ENCODE peak calls at places on chromosomes 5 and 9, in five cellular contexts. One of them, this sample, is unnamed.
A peak's percentile ranks its signal among the peaks of the same experiment; 100 is the strongest.

GRCh38 chr5:102583663-102584062 is 84.9 kb upstream of the SLCO6A1 start:
- DNase-seq in NT2/D1: no peak
- DNase-seq in HEK293T: peak; percentile 9
- DNase-seq in HepG2: no peak
- DNase-seq in GM12878: no peak
- DNase-seq in this sample: no peak

GRCh38 chr9:138022121-138022741 is 144.6 kb downstream of the CACNA1B start:
- DNase-seq in NT2/D1: peak; percentile 18
- DNase-seq in HEK293T: no peak
- DNase-seq in HepG2: no peak
- DNase-seq in GM12878: no peak
- DNase-seq in this sample: peak; percentile 70

GRCh38 chr5:180784497-180785097 is 18.0 kb downstream of the MGAT1 start:
- DNase-seq in NT2/D1: no peak
- DNase-seq in HEK293T: peak; percentile 73
- DNase-seq in HepG2: peak; percentile 70
- DNase-seq in GM12878: no peak
- DNase-seq in this sample: peak; percentile 67

GRCh38 chr5:154923441-154924430 is 14.3 kb downstream of the GEMIN5 start:
- DNase-seq in NT2/D1: no peak
- DNase-seq in HEK293T: no peak
- DNase-seq in HepG2: no peak
- DNase-seq in GM12878: no peak
- DNase-seq in this sample: no peak

GRCh38 chr5:128436825-128437224 is 101.2 kb downstream of the FBN2 start:
- DNase-seq in NT2/D1: no peak
- DNase-seq in HEK293T: no peak
- DNase-seq in HepG2: peak; percentile 9
- DNase-seq in GM12878: no peak
- DNase-seq in this sample: no peak

GRCh38 chr9:131656356-131657030 is 83.4 kb downstream of the RAPGEF1 start:
- DNase-seq in NT2/D1: no peak
- DNase-seq in HEK293T: no peak
- DNase-seq in HepG2: no peak
- DNase-seq in GM12878: peak; percentile 87
- DNase-seq in this sample: no peak

GRCh38 chr5:69219939-69220338 is 14.7 kb upstream of the CDK7 start:
- DNase-seq in NT2/D1: no peak
- DNase-seq in HEK293T: no peak
- DNase-seq in HepG2: no peak
- DNase-seq in GM12878: no peak
- DNase-seq in this sample: no peak

GRCh38 chr9:107215381-107215780 is 67.7 kb upstream of the RAD23B start:
- DNase-seq in NT2/D1: no peak
- DNase-seq in HEK293T: no peak
- DNase-seq in HepG2: no peak
- DNase-seq in GM12878: no peak
- DNase-seq in this sample: no peak

GRCh38 chr5:18078157-18078556 is 443.9 kb downstream of the TAF11L14 start:
- DNase-seq in NT2/D1: no peak
- DNase-seq in HEK293T: no peak
- DNase-seq in HepG2: no peak
- DNase-seq in GM12878: no peak
- DNase-seq in this sample: no peak

GRCh38 chr5:10573487-10574145 is 9.7 kb downstream of the ANKRD33B start:
- DNase-seq in NT2/D1: no peak
- DNase-seq in HEK293T: no peak
- DNase-seq in HepG2: no peak
- DNase-seq in GM12878: no peak
- DNase-seq in this sample: no peak

GRCh38 chr5:104266161-104266560 is 703.6 kb upstream of the NUDT12 start:
- DNase-seq in NT2/D1: no peak
- DNase-seq in HEK293T: no peak
- DNase-seq in HepG2: no peak
- DNase-seq in GM12878: no peak
- DNase-seq in this sample: no peak

GRCh38 chr9:70954126-70954525 is 167.3 kb downstream of the TRPM3 start:
- DNase-seq in NT2/D1: peak; percentile 46
- DNase-seq in HEK293T: no peak
- DNase-seq in HepG2: no peak
- DNase-seq in GM12878: no peak
- DNase-seq in this sample: no peak

GRCh38 chr5:66769839-66770617 is 173.8 kb downstream of the MAST4 start:
- DNase-seq in NT2/D1: peak; percentile 42
- DNase-seq in HEK293T: peak; percentile 38
- DNase-seq in HepG2: peak; percentile 5
- DNase-seq in GM12878: no peak
- DNase-seq in this sample: peak; percentile 41

GRCh38 chr9:71589612-71590011 is 178.7 kb downstream of the CEMIP2 start:
- DNase-seq in NT2/D1: no peak
- DNase-seq in HEK293T: no peak
- DNase-seq in HepG2: no peak
- DNase-seq in GM12878: no peak
- DNase-seq in this sample: no peak

GRCh38 chr9:19618816-19619215 is 170.0 kb downstream of the SLC24A2 start:
- DNase-seq in NT2/D1: no peak
- DNase-seq in HEK293T: no peak
- DNase-seq in HepG2: no peak
- DNase-seq in GM12878: no peak
- DNase-seq in this sample: no peak

GRCh38 chr5:179223961-179224360 is 121.3 kb downstream of the ADAMTS2 start:
- DNase-seq in NT2/D1: no peak
- DNase-seq in HEK293T: no peak
- DNase-seq in HepG2: no peak
- DNase-seq in GM12878: no peak
- DNase-seq in this sample: no peak

GRCh38 chr9:16821344-16821743 is 49.1 kb downstream of the BNC2 start:
- DNase-seq in NT2/D1: no peak
- DNase-seq in HEK293T: no peak
- DNase-seq in HepG2: no peak
- DNase-seq in GM12878: no peak
- DNase-seq in this sample: no peak

GRCh38 chr9:112648624-112649023 is 69.3 kb downstream of the INIP start:
- DNase-seq in NT2/D1: no peak
- DNase-seq in HEK293T: no peak
- DNase-seq in HepG2: no peak
- DNase-seq in GM12878: no peak
- DNase-seq in this sample: no peak

GRCh38 chr5:112420111-112420864 is 1.2 kb upstream of the EPB41L4A start:
- DNase-seq in NT2/D1: no peak
- DNase-seq in HEK293T: peak; percentile 84
- DNase-seq in HepG2: peak; percentile 41
- DNase-seq in GM12878: peak; percentile 9
- DNase-seq in this sample: peak; percentile 51

GRCh38 chr5:67773439-67773988 is 442.0 kb upstream of the PIK3R1 start:
- DNase-seq in NT2/D1: no peak
- DNase-seq in HEK293T: no peak
- DNase-seq in HepG2: peak; percentile 92
- DNase-seq in GM12878: no peak
- DNase-seq in this sample: no peak

GRCh38 chr5:111172504-111172903 is 51.7 kb upstream of the CAMK4 start:
- DNase-seq in NT2/D1: no peak
- DNase-seq in HEK293T: peak; percentile 12
- DNase-seq in HepG2: no peak
- DNase-seq in GM12878: no peak
- DNase-seq in this sample: no peak

GRCh38 chr5:82295144-82295543 is 17.0 kb upstream of the RPS23 start:
- DNase-seq in NT2/D1: no peak
- DNase-seq in HEK293T: no peak
- DNase-seq in HepG2: no peak
- DNase-seq in GM12878: no peak
- DNase-seq in this sample: no peak

GRCh38 chr5:65823820-65824445 is 101.9 kb downstream of the NLN start:
- DNase-seq in NT2/D1: no peak
- DNase-seq in HEK293T: no peak
- DNase-seq in HepG2: no peak
- DNase-seq in GM12878: no peak
- DNase-seq in this sample: no peak

GRCh38 chr5:181167814-181168488 is 20.6 kb downstream of the OR2V2 start:
- DNase-seq in NT2/D1: no peak
- DNase-seq in HEK293T: peak; percentile 70
- DNase-seq in HepG2: no peak
- DNase-seq in GM12878: no peak
- DNase-seq in this sample: peak; percentile 96

GRCh38 chr5:151126199-151126645 is 31.4 kb downstream of the ANXA6 start:
- DNase-seq in NT2/D1: peak; percentile 15
- DNase-seq in HEK293T: peak; percentile 69
- DNase-seq in HepG2: peak; percentile 68
- DNase-seq in GM12878: peak; percentile 66
- DNase-seq in this sample: peak; percentile 29

GRCh38 chr9:15873573-15874177 is 320.8 kb downstream of the CCDC171 start:
- DNase-seq in NT2/D1: peak; percentile 28
- DNase-seq in HEK293T: peak; percentile 6
- DNase-seq in HepG2: peak; percentile 33
- DNase-seq in GM12878: no peak
- DNase-seq in this sample: no peak

GRCh38 chr5:168552146-168552545 is 23.0 kb downstream of the FBLL1 start:
- DNase-seq in NT2/D1: no peak
- DNase-seq in HEK293T: no peak
- DNase-seq in HepG2: no peak
- DNase-seq in GM12878: no peak
- DNase-seq in this sample: no peak

DNA sequence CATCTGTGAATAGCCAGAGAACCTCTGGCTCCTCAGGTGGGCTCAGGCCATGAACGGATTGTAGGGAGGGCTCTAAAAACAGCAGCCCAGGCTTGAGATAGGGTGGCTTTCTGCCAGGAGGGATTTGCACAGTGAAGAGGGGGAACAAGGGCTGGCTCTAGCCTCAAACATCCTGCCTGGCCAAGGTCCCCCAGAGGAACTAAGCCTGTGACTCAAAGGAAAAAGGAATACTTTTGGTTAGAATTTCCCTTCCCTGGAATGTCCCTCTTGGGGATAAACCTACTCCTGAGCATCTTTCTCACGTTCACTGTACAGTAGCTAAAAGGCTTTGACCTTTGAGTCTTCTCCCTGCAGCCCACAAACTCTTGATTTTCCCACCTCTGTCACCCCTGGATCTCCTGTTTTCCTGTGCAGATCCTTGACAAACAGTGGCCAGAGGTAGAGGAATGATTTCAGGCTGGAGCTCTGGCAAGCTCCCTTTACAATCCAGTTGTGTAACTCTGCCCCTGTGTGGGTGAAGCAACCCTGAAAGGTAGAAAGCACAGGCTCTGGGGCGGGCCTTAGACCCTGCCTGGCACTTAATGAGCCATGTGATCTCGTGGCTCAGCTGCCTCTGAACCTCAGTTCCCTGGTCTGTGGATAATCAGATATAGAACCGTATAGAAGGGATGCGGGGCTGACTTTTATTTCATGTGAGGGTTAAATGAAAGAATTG is 17.4 kb downstream of the SEC61B start:
- DNase-seq in NT2/D1: no peak
- DNase-seq in HEK293T: no peak
- DNase-seq in HepG2: no peak
- DNase-seq in GM12878: no peak
- DNase-seq in this sample: no peak
- TF ChIP-seq SUZ12 in NT2/D1: no peak
- TF ChIP-seq SUZ12 in HEK293T: no peak
- TF ChIP-seq SUZ12 in HepG2: no peak
- TF ChIP-seq SUZ12 in GM12878: no peak
- TF ChIP-seq SUZ12 in this sample: no peak

GRCh38 chr9:127818574-127818973 is 15.9 kb downstream of the FPGS start:
- DNase-seq in NT2/D1: no peak
- DNase-seq in HEK293T: no peak
- DNase-seq in HepG2: no peak
- DNase-seq in GM12878: no peak
- DNase-seq in this sample: no peak
- TF ChIP-seq SUZ12 in NT2/D1: no peak
- TF ChIP-seq SUZ12 in HEK293T: no peak
- TF ChIP-seq SUZ12 in HepG2: no peak
- TF ChIP-seq SUZ12 in GM12878: no peak
- TF ChIP-seq SUZ12 in this sample: no peak

GRCh38 chr5:1009359-1010180 is 968 bp downstream of the NKD2 start:
- DNase-seq in NT2/D1: no peak
- DNase-seq in HEK293T: no peak
- DNase-seq in HepG2: no peak
- DNase-seq in GM12878: no peak
- DNase-seq in this sample: peak; percentile 51
- TF ChIP-seq SUZ12 in NT2/D1: no peak
- TF ChIP-seq SUZ12 in HEK293T: no peak
- TF ChIP-seq SUZ12 in HepG2: no peak
- TF ChIP-seq SUZ12 in GM12878: peak; percentile 81
- TF ChIP-seq SUZ12 in this sample: peak; percentile 78

GRCh38 chr5:99605904-99606303 is 677.1 kb upstream of the CHD1 start:
- DNase-seq in NT2/D1: no peak
- DNase-seq in HEK293T: no peak
- DNase-seq in HepG2: no peak
- DNase-seq in GM12878: no peak
- DNase-seq in this sample: no peak
- TF ChIP-seq SUZ12 in NT2/D1: no peak
- TF ChIP-seq SUZ12 in HEK293T: no peak
- TF ChIP-seq SUZ12 in HepG2: no peak
- TF ChIP-seq SUZ12 in GM12878: no peak
- TF ChIP-seq SUZ12 in this sample: no peak

DNA sequence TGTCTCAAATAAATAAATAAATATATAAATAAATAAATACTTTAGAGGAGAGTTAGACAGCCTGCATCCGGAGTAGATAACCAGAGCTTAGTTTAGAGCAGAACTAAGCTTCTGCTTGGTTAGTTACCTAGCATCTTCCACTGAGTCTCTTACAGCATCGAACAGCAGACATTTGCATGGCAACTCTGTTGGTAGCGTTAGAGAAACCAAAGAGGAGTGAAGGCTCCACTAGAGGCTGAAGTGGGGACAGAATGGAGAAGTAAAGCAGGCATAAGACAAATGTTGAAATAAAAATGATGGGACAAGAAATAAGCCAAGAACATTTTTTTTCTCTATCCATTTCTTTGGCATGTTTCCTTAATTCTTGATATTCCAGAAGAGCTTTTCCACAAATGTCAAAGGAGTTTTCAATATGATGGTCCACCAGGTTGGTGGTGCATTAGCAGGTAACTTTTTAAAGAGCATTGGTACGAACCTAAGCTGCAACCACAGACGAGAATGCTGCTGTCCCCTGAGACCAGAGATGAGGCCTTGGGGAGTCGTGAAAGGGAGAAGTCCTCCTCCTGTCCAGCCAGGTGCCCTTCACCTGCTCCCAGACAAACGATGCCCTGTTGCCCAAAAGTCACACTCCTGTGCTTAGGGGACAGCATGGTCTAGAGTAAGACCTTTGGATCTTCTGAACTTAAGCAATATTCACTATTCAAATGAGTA is 438.3 kb downstream of the DIRAS2 start:
- DNase-seq in NT2/D1: no peak
- DNase-seq in HEK293T: no peak
- DNase-seq in HepG2: no peak
- DNase-seq in GM12878: no peak
- DNase-seq in this sample: no peak
- TF ChIP-seq SUZ12 in NT2/D1: no peak
- TF ChIP-seq SUZ12 in HEK293T: no peak
- TF ChIP-seq SUZ12 in HepG2: no peak
- TF ChIP-seq SUZ12 in GM12878: no peak
- TF ChIP-seq SUZ12 in this sample: no peak

GRCh38 chr5:157269763-157270272 is 3.9 kb downstream of the CYFIP2 start:
- DNase-seq in NT2/D1: no peak
- DNase-seq in HEK293T: no peak
- DNase-seq in HepG2: no peak
- DNase-seq in GM12878: no peak
- DNase-seq in this sample: no peak
- TF ChIP-seq SUZ12 in NT2/D1: no peak
- TF ChIP-seq SUZ12 in HEK293T: no peak
- TF ChIP-seq SUZ12 in HepG2: no peak
- TF ChIP-seq SUZ12 in GM12878: no peak
- TF ChIP-seq SUZ12 in this sample: no peak

This sample was measured in H1.